ENCODE peak calls at places on chromosome 1, in six cellular contexts. Q is left ventricle myocardium inferior, L is tibial artery, U is colonic mucosa, A is body of pancreas, R is AG04450. D is an unnamed sample.

GRCh38 chr1:3249846-3250501 is 181.0 kb downstream of the PRDM16 start:
- DNase-seq in Q (no peak), R (no peak), L (no peak), A (peak; percentile 66), U (no peak), D (no peak)

GRCh38 chr1:243924588-243925349 is 74.7 kb upstream of the AKT3 start:
- DNase-seq in A (no peak), Q (no peak), R (no peak), L (no peak), U (no peak), D (peak; percentile 64)

GRCh38 chr1:2847086-2847850 is 45.8 kb upstream of the TTC34 start:
- DNase-seq in R (no peak), Q (no peak), A (no peak), U (peak; percentile 21), L (no peak), D (no peak)

GRCh38 chr1:161487483-161487827 is 17.8 kb upstream of the FCGR2A start:
- DNase-seq in A (peak; percentile 30), L (peak; percentile 55), U (peak; percentile 27), R (no peak), Q (peak; percentile 38), D (peak; percentile 78)

GRCh38 chr1:91806777-91807700 is 78.9 kb downstream of the TGFBR3 start:
- DNase-seq in Q (no peak), L (no peak), R (no peak), U (no peak), A (no peak), D (peak; percentile 65)

GRCh38 chr1:70427976-70428375 is 16.9 kb downstream of the CTH start:
- DNase-seq in U (no peak), L (no peak), A (no peak), R (no peak), Q (no peak), D (peak; percentile 66)

GRCh38 chr1:169896013-169896412 is 2.3 kb upstream of the SCYL3 start:
- DNase-seq in R (no peak), Q (no peak), U (no peak), A (no peak), L (no peak), D (no peak)

GRCh38 chr1:161706483-161707347 is at the start of gene FCRLA:
- DNase-seq in Q (no peak), A (no peak), R (peak; percentile 70), L (no peak), U (no peak), D (peak; percentile 67)

GRCh38 chr1:246647113-246647512 is 77.1 kb upstream of the SCCPDH start:
- DNase-seq in U (peak; percentile 46), A (peak; percentile 16), Q (peak; percentile 74), L (peak; percentile 31), R (peak; percentile 33), D (peak; percentile 85)

GRCh38 chr1:68148631-68149030 is 83.7 kb downstream of the WLS start:
- DNase-seq in Q (no peak), A (no peak), R (no peak), U (no peak), L (no peak), D (no peak)

GRCh38 chr1:2044510-2045319 is 5.5 kb upstream of the PRKCZ start:
- DNase-seq in A (peak; percentile 80), U (peak; percentile 77), L (peak; percentile 50), Q (peak; percentile 72), R (no peak), D (peak; percentile 29)

GRCh38 chr1:181251001-181251712 is 162.7 kb downstream of the IER5 start:
- DNase-seq in L (no peak), A (peak; percentile 49), R (peak; percentile 10), Q (no peak), U (no peak), D (peak; percentile 11)

GRCh38 chr1:203408485-203409229 is 57.7 kb upstream of the FMOD start:
- DNase-seq in A (peak; percentile 40), U (peak; percentile 85), L (peak; percentile 95), Q (peak; percentile 76), R (peak; percentile 42), D (peak; percentile 36)

GRCh38 chr1:36536727-36537126 is 54.0 kb upstream of the CSF3R start:
- DNase-seq in Q (no peak), U (no peak), R (no peak), A (no peak), L (no peak), D (no peak)

GRCh38 chr1:110336300-110337039 is 2.7 kb upstream of the RBM15 start:
- DNase-seq in U (peak; percentile 45), L (no peak), R (no peak), Q (no peak), A (peak; percentile 24), D (no peak)

GRCh38 chr1:33974147-33974546 is 110.3 kb downstream of the HMGB4 start:
- DNase-seq in Q (no peak), U (no peak), A (no peak), R (no peak), L (no peak), D (no peak)

DNA sequence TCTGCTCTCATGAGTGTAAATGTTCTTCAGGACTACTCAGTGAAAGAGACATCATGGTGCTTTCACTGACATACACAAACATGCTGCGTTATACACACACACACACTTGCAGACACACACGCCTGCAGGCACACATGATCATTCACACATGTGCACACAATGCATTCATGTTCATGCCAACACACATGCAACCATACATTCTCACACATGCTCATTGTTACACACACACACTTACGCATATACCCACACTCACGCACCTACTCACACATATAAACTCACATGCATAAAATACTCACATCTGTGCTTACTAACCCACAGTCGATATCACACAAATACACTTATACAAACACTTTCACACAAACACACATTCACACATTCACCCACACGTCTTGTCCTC is 241.6 kb downstream of the LMX1A start:
- DNase-seq in A (no peak), U (no peak), Q (no peak), L (no peak), R (no peak), D (no peak)
- H3K4me3 ChIP-seq in A (no peak overlapping the region), U (no peak overlapping the region), Q (no peak overlapping the region), L (no peak overlapping the region), R (no peak overlapping the region), D (no peak overlapping the region)

GRCh38 chr1:206430031-206430983 is 40.0 kb upstream of the IKBKE start:
- DNase-seq in U (no peak), A (no peak), R (peak; percentile 66), L (no peak), Q (no peak), D (peak; percentile 91)
- TF ChIP-seq CTCF in U (no peak), A (no peak), R (peak; percentile 44), L (peak; percentile 7), Q (peak; percentile 25), D (peak; percentile 49)

DNA sequence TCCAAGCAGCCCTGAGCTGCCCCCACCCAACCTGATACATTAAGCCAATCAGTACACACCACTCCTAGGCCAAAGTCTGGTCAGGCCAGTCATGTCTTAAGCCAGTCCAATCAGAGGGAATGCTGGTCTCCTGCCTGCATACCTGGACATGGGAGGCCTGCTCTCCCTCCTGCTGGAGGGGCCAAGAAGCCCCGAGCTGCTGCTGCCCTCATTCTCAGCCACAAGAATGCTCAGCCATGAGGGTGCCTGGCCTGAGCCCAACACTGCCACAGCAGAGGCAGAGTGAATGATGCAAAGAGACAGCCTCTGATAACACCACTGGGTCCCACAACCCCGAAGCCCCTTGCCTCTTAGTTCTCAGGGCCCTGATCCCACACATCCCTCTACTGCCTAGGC is 23.0 kb downstream of the CHD5 start:
- DNase-seq in Q (no peak), L (no peak), U (no peak), A (no peak), R (no peak), D (peak; percentile 55)
- H3K4me3 ChIP-seq in Q (no peak overlapping the region), L (no peak overlapping the region), U (no peak overlapping the region), A (no peak overlapping the region), R (no peak overlapping the region), D (no peak overlapping the region)

DNA sequence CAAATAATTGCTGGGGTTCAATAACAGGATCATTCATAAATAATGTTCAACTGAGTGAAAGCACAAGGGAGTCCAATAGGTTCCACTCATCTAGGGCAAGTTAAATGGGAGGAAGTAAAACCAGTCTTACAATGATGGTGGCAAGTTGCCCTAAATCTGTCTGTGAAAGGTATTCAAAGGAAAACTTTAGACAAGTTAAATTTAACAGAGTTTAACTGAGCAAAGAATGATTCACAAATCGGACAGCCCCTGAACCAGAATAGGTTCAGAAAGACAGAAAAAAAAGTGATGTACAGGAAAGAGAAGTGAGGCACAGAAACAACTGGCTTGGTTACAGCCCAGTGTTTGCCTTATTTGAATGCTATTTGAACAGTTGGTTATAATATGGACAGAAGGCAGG is 183.5 kb upstream of the ADGRL4 start:
- DNase-seq in R (no peak), L (no peak), U (no peak), A (no peak), Q (no peak), D (peak; percentile 9)
- TF ChIP-seq CTCF in R (no peak), L (no peak), U (no peak), A (no peak), Q (no peak), D (no peak)

DNA sequence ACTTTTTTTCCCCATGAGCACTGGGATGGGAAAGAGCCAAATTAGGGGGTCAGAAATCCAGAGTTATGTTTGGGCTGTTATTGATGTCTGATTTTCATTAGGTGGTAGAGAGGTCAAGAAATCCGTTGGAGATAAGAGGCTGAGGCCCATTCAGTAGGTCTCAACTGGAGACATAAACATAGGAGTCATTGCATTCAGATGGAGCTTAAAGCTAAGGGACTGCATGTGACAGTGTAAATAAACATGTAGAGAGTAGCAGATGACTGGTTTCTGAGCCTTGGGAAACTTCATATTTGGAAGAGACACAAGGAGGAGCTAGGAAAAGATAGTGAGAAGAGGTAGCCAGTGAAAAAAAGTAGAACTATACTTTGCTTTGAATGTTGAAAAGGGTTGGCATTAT is 11.7 kb downstream of the PTPRC start:
- DNase-seq in Q (no peak), L (no peak), R (no peak), U (no peak), A (no peak), D (no peak)
- H3K4me3 ChIP-seq in Q (no peak overlapping the region), L (no peak overlapping the region), R (no peak overlapping the region), U (no peak overlapping the region), A (no peak overlapping the region), D (no peak overlapping the region)

GRCh38 chr1:49651136-49651535 is 372.6 kb downstream of the AGBL4 start:
- DNase-seq in L (no peak), A (no peak), U (no peak), Q (no peak), R (no peak), D (no peak)
- TF ChIP-seq CTCF in L (no peak), A (no peak), U (no peak), Q (no peak), R (no peak), D (no peak)

DNA sequence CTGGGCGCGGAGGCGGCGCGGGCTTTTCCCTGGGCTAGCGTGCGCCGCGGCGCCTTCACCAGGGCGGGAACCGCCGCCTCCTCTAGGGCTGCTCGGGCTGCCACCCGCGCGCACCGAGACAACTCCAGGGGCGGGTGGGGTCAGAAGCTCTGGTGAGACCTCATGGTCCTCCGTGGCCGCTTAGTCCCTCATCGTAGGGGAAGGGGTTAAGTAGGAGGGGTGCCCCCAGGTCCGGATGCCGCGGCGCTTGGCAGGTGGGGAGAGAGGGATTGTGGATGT is 559 bp downstream of the SERTAD4 start:
- DNase-seq in R (no peak), U (peak; percentile 39), L (no peak), Q (no peak), A (peak; percentile 27), D (peak; percentile 7)
- H3K4me3 ChIP-seq in R (peak overlapping the region; percentile 69), U (peak overlapping the region; percentile 51), L (peak overlapping the region; percentile 69), Q (peak overlapping the region; percentile 82), A (no peak overlapping the region), D (peak overlapping the region; percentile 48)

D was measured in choroid plexus epithelial cell.